ENCODE peak calls at places on chromosomes 12 and 14, in eight cellular contexts. G is cardiac muscle cell; B is activated CD4-positive, alpha-beta T cell treated with anti-CD3 and anti-CD28 coated beads, Interleukin-2, amount 10 ng/mL, durations not matched to agents 7 days and 5 days; O is CMK; J is tibial artery; Q is GM13977; L is kidney tubule cell; U is upper lobe of right lung. I is an unnamed sample.

GRCh38 chr12:7645395-7646177 is 20.1 kb downstream of the APOBEC1 start:
- DNase-seq in G (peak; percentile 59), B (peak; percentile 50), O (no peak), J (no peak), Q (peak; percentile 69), L (peak; percentile 25), U (no peak), I (no peak)

GRCh38 chr12:65470261-65470660 is 191.8 kb downstream of the MSRB3 start:
- DNase-seq in G (no peak), B (no peak), O (no peak), J (no peak), Q (no peak), L (no peak), U (no peak), I (no peak)

GRCh38 chr12:124240493-124240892 is 54.4 kb upstream of the RFLNA start:
- DNase-seq in G (peak; percentile 9), B (no peak), O (peak; percentile 30), J (no peak), Q (no peak), L (peak; percentile 40), U (peak; percentile 12), I (no peak)

GRCh38 chr14:95252219-95252618 is 67.5 kb downstream of the CLMN start:
- DNase-seq in G (no peak), B (no peak), O (no peak), J (no peak), Q (no peak), L (no peak), U (no peak), I (no peak)

GRCh38 chr12:4203772-4204376 is 69.7 kb upstream of the CCND2 start:
- DNase-seq in G (no peak), B (no peak), O (no peak), J (no peak), Q (no peak), L (no peak), U (no peak), I (no peak)

GRCh38 chr12:28374556-28374955 is 184.3 kb downstream of the CCDC91 start:
- DNase-seq in G (no peak), B (no peak), O (no peak), J (no peak), Q (no peak), L (peak; percentile 31), U (no peak), I (no peak)

GRCh38 chr12:114269153-114269552 is 136.8 kb downstream of the TBX5 start:
- DNase-seq in G (no peak), B (no peak), O (no peak), J (no peak), Q (no peak), L (peak; percentile 28), U (no peak), I (no peak)

GRCh38 chr14:40909906-40910305 is 696.8 kb upstream of the LRFN5 start:
- DNase-seq in G (peak; percentile 13), B (no peak), O (no peak), J (no peak), Q (no peak), L (no peak), U (no peak), I (no peak)

GRCh38 chr12:24822121-24822899 is 126.6 kb downstream of the BCAT1 start:
- DNase-seq in G (no peak), B (no peak), O (no peak), J (no peak), Q (no peak), L (peak; percentile 65), U (no peak), I (no peak)

GRCh38 chr12:30044206-30044605 is 260.5 kb upstream of the TMTC1 start:
- DNase-seq in G (no peak), B (no peak), O (no peak), J (no peak), Q (no peak), L (no peak), U (no peak), I (no peak)

GRCh38 chr12:107477946-107478610 is 207.5 kb upstream of the PWP1 start:
- DNase-seq in G (no peak), B (no peak), O (no peak), J (no peak), Q (no peak), L (peak; percentile 33), U (no peak), I (no peak)

GRCh38 chr12:121522962-121523361 is 57.9 kb downstream of the KDM2B start:
- DNase-seq in G (no peak), B (no peak), O (no peak), J (no peak), Q (peak; percentile 62), L (no peak), U (no peak), I (no peak)

GRCh38 chr14:67420102-67420739 is 8.3 kb upstream of the PLEK2 start:
- DNase-seq in G (no peak), B (peak; percentile 40), O (peak; percentile 11), J (no peak), Q (no peak), L (no peak), U (no peak), I (peak; percentile 28)

GRCh38 chr12:124386059-124386458 is 91.2 kb downstream of the RFLNA start:
- DNase-seq in G (no peak), B (no peak), O (no peak), J (no peak), Q (no peak), L (peak; percentile 53), U (no peak), I (no peak)

GRCh38 chr14:44438936-44439335 is 68.1 kb downstream of the FSCB start:
- DNase-seq in G (no peak), B (no peak), O (no peak), J (no peak), Q (no peak), L (no peak), U (no peak), I (no peak)

GRCh38 chr12:51941669-51942455 is 9.6 kb upstream of the ACVR1B start:
- DNase-seq in G (no peak), B (no peak), O (no peak), J (no peak), Q (no peak), L (no peak), U (no peak), I (no peak)

GRCh38 chr12:27780612-27781408 is 774 bp upstream of the MANSC4 start:
- DNase-seq in G (peak; percentile 24), B (peak; percentile 31), O (no peak), J (peak; percentile 69), Q (peak; percentile 44), L (peak; percentile 75), U (no peak), I (peak; percentile 4)

GRCh38 chr12:131894981-131895639 is 688 bp downstream of the ULK1 start:
- DNase-seq in G (peak; percentile 44), B (no peak), O (no peak), J (peak; percentile 74), Q (peak; percentile 64), L (no peak), U (peak; percentile 68), I (no peak)

GRCh38 chr14:91694643-91695042 is 37.2 kb downstream of the CATSPERB start:
- DNase-seq in G (no peak), B (no peak), O (no peak), J (no peak), Q (no peak), L (no peak), U (no peak), I (no peak)

GRCh38 chr12:73308079-73308478 is 1035.9 kb downstream of the TRHDE start:
- DNase-seq in G (no peak), B (no peak), O (no peak), J (no peak), Q (no peak), L (peak; percentile 5), U (no peak), I (no peak)

GRCh38 chr14:99663716-99664635 is 19.0 kb downstream of the HHIPL1 start:
- DNase-seq in G (peak; percentile 64), B (no peak), O (no peak), J (no peak), Q (no peak), L (no peak), U (no peak), I (no peak)

GRCh38 chr14:104528496-104528895 is 51.1 kb upstream of the C14orf180 start:
- DNase-seq in G (no peak), B (no peak), O (no peak), J (no peak), Q (no peak), L (no peak), U (no peak), I (no peak)

GRCh38 chr12:12230275-12230674 is 36.6 kb downstream of the LRP6 start:
- DNase-seq in G (no peak), B (no peak), O (no peak), J (no peak), Q (no peak), L (no peak), U (no peak), I (no peak)

GRCh38 chr14:101027966-101028365 is 124.4 kb upstream of the RTL1 start:
- DNase-seq in G (no peak), B (no peak), O (no peak), J (peak; percentile 23), Q (no peak), L (no peak), U (peak; percentile 40), I (no peak)

GRCh38 chr12:55929306-55929791 is 1.6 kb upstream of the DGKA start:
- DNase-seq in G (no peak), B (peak; percentile 94), O (no peak), J (no peak), Q (peak; percentile 87), L (no peak), U (no peak), I (peak; percentile 68)

GRCh38 chr14:50677527-50678063 is 9.5 kb upstream of the SAV1 start:
- DNase-seq in G (no peak), B (no peak), O (no peak), J (no peak), Q (peak; percentile 29), L (peak; percentile 92), U (no peak), I (peak; percentile 33)